ENCODE peak calls at places on chromosomes 2 and 18, in five cellular contexts. W is activated CD8-positive, alpha-beta memory T cell treated with anti-CD3 and anti-CD28 coated beads, Interleukin-2, amount 50 U/mL, for 48 hours; M is activated CD4-positive, alpha-beta T cell treated with anti-CD3 and anti-CD28 coated beads for 24 hours; A is astrocyte of the cerebellum; Q is foreskin fibroblast. N is an unnamed sample.

GRCh38 chr2:164793531-164793930 is 48.1 kb downstream of the COBLL1 start:
- DNase-seq in W (no peak), M (no peak), A (no peak), Q (no peak), N (no peak)

GRCh38 chr18:11137400-11137799 is 12.0 kb downstream of the PIEZO2 start:
- DNase-seq in W (no peak), M (no peak), A (no peak), Q (no peak), N (no peak)

GRCh38 chr2:207437857-207438166 is 92.0 kb upstream of the CREB1 start:
- DNase-seq in W (no peak), M (no peak), A (no peak), Q (peak), N (no peak)

GRCh38 chr2:237431856-237432255 is 17.9 kb upstream of the COL6A3 start:
- DNase-seq in W (no peak), M (no peak), A (no peak), Q (no peak), N (no peak)

GRCh38 chr18:49006641-49007136 is 55.9 kb upstream of the SMAD7 start:
- DNase-seq in W (no peak), M (no peak), A (no peak), Q (no peak), N (no peak)

GRCh38 chr2:21333694-21334093 is 209.9 kb downstream of the TDRD15 start:
- DNase-seq in W (no peak), M (no peak), A (no peak), Q (no peak), N (no peak)

GRCh38 chr2:24439971-24440340 is 51.1 kb upstream of the NCOA1 start:
- DNase-seq in W (no peak), M (no peak), A (no peak), Q (no peak), N (no peak)

GRCh38 chr2:143928613-143929012 is 591.3 kb downstream of the ZEB2 start:
- DNase-seq in W (no peak), M (no peak), A (no peak), Q (no peak), N (no peak)

GRCh38 chr2:5594288-5594687 is 97.9 kb upstream of the SOX11 start:
- DNase-seq in W (no peak), M (no peak), A (no peak), Q (no peak), N (no peak)

GRCh38 chr2:233210843-233211600 is 40.5 kb upstream of the ATG16L1 start:
- DNase-seq in W (no peak), M (no peak), A (peak), Q (peak), N (no peak)

GRCh38 chr2:185502351-185502750 is 236.3 kb upstream of the FSIP2 start:
- DNase-seq in W (no peak), M (no peak), A (no peak), Q (no peak), N (no peak)

GRCh38 chr2:235325126-235325525 is 168.7 kb upstream of the AGAP1 start:
- DNase-seq in W (no peak), M (no peak), A (no peak), Q (no peak), N (no peak)

GRCh38 chr18:2719040-2719439 is 63.5 kb downstream of the SMCHD1 start:
- DNase-seq in W (no peak), M (no peak), A (no peak), Q (no peak), N (no peak)

GRCh38 chr2:234964631-234965461 is 13.0 kb downstream of the SH3BP4 start:
- DNase-seq in W (no peak), M (no peak), A (no peak), Q (no peak), N (no peak)

GRCh38 chr2:28736034-28736433 is 15.6 kb upstream of the PPP1CB start:
- DNase-seq in W (no peak), M (no peak), A (no peak), Q (no peak), N (peak)

GRCh38 chr18:74375999-74376398 is 60.4 kb downstream of the C18orf63 start:
- DNase-seq in W (no peak), M (no peak), A (no peak), Q (peak), N (no peak)